ENCODE peak calls at places on chromosomes 16 and 17, in ten cellular contexts. Z, Q, D, I, E, C, F, K, M and J are unnamed samples. For H3K4me1, the result is how much of the 10 kb centered on the place peaks cover.

GRCh38 chr17:42153919-42154491 is 784 bp downstream of the RAB5C start:
- DNase-seq in Z (no peak), Q (peak), D (no peak), I (no peak), E (no peak), C (no peak), F (no peak), K (no peak), M (no peak), J (no peak)

GRCh38 chr16:66416136-66416535 is 11.0 kb upstream of the BEAN1 start:
- DNase-seq in Z (no peak), Q (no peak), D (no peak), I (no peak), E (no peak), C (no peak), F (no peak), K (no peak), M (no peak), J (no peak)

GRCh38 chr17:40191237-40192208 is 14.3 kb downstream of the RAPGEFL1 start:
- DNase-seq in Z (peak), Q (peak), D (peak), I (peak), E (peak), C (peak), F (peak), K (peak), M (peak), J (peak)

GRCh38 chr17:50950002-50950877 is 84.1 kb upstream of the TOB1 start:
- DNase-seq in Z (peak), Q (peak), D (peak), I (peak), E (peak), C (peak), F (peak), K (peak), M (peak), J (peak)

GRCh38 chr16:64051826-64052225 is 1070.0 kb downstream of the CDH11 start:
- DNase-seq in Z (no peak), Q (no peak), D (no peak), I (no peak), E (no peak), C (no peak), F (no peak), K (peak), M (no peak), J (no peak)

GRCh38 chr17:15289285-15290185 is 24.4 kb upstream of the PMP22 start:
- DNase-seq in Z (no peak), Q (no peak), D (no peak), I (no peak), E (no peak), C (no peak), F (no peak), K (no peak), M (no peak), J (no peak)

GRCh38 chr17:61323015-61323379 is 76.6 kb upstream of the TBX2 start:
- DNase-seq in Z (no peak), Q (no peak), D (peak), I (no peak), E (no peak), C (no peak), F (no peak), K (no peak), M (no peak), J (no peak)

GRCh38 chr16:81175325-81175891 is 63.1 kb upstream of the BCO1 start:
- DNase-seq in Z (no peak), Q (no peak), D (no peak), I (no peak), E (no peak), C (no peak), F (no peak), K (no peak), M (no peak), J (no peak)

GRCh38 chr17:66466933-66467367 is 164.5 kb downstream of the PRKCA start:
- DNase-seq in Z (no peak), Q (no peak), D (peak), I (no peak), E (no peak), C (no peak), F (peak), K (peak), M (peak), J (peak)

GRCh38 chr17:76000016-76000754 is 470 bp upstream of the CDK3 start:
- DNase-seq in Z (no peak), Q (peak), D (no peak), I (peak), E (no peak), C (peak), F (no peak), K (peak), M (peak), J (peak)

GRCh38 chr17:41547378-41547841 is 19.3 kb upstream of the KRT19 start:
- DNase-seq in Z (no peak), Q (no peak), D (peak), I (no peak), E (no peak), C (no peak), F (no peak), K (peak), M (no peak), J (no peak)

GRCh38 chr16:15616475-15616874 is 26.5 kb downstream of the MARF1 start:
- DNase-seq in Z (no peak), Q (no peak), D (no peak), I (no peak), E (no peak), C (no peak), F (no peak), K (no peak), M (no peak), J (no peak)

GRCh38 chr16:15618392-15618791 is 24.6 kb downstream of the MARF1 start:
- DNase-seq in Z (no peak), Q (no peak), D (no peak), I (no peak), E (no peak), C (no peak), F (no peak), K (no peak), M (no peak), J (no peak)

GRCh38 chr16:15617901-15618300 is 25.1 kb downstream of the MARF1 start:
- DNase-seq in Z (no peak), Q (no peak), D (no peak), I (no peak), E (no peak), C (no peak), F (no peak), K (no peak), M (no peak), J (no peak)

GRCh38 chr16:15621889-15622288 is 21.1 kb downstream of the MARF1 start:
- DNase-seq in Z (no peak), Q (no peak), D (no peak), I (no peak), E (no peak), C (no peak), F (no peak), K (no peak), M (no peak), J (no peak)

GRCh38 chr16:15621456-15621855 is 21.5 kb downstream of the MARF1 start:
- DNase-seq in Z (no peak), Q (no peak), D (no peak), I (no peak), E (no peak), C (no peak), F (no peak), K (no peak), M (no peak), J (no peak)
- H3K4me1 ChIP-seq in Z (under half), Q (under half), D (under half), I (under half), E (under half), C (under half), F (under half), K (under half), M (under half), J (under half)

DNA sequence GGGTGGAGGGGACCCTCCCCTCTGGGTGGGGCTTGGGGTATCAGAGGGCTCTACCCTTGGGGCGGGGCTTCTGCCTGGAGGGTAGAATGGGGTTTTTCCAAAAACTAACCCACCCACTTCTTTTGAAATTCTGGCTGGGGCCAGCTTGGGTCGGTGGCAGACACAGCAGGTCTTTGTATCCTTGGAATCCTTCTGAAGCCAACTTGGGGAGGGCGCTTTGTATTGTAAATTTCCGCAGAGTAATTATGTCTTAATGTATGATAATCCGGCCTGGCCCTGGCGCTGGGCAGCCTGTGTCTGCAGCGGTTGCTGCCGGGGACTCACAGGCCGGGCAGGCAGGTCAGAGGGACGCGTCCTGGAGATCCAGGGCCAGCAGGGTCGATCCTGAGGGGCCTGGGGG is 33.9 kb upstream of the GSE1 start:
- DNase-seq in Z (no peak), Q (no peak), D (no peak), I (no peak), E (no peak), C (no peak), F (no peak), K (no peak), M (no peak), J (no peak)
- H3K4me1 ChIP-seq in Z (under half), Q (under half), D (under half), I (under half), E (under half), C (under half), F (under half), K (half or more), M (half or more), J (under half)

GRCh38 chr17:65037157-65037556 is 19.4 kb downstream of the GNA13 start:
- DNase-seq in Z (no peak), Q (no peak), D (no peak), I (no peak), E (no peak), C (no peak), F (no peak), K (no peak), M (no peak), J (no peak)
- H3K4me1 ChIP-seq in Z (half or more), Q (half or more), D (under half), I (half or more), E (half or more), C (under half), F (under half), K (under half), M (under half), J (half or more)

GRCh38 chr17:49904904-49905303 is 57.0 kb upstream of the TAC4 start:
- DNase-seq in Z (no peak), Q (no peak), D (no peak), I (no peak), E (no peak), C (no peak), F (no peak), K (no peak), M (no peak), J (no peak)
- H3K4me1 ChIP-seq in Z (under half), Q (under half), D (under half), I (under half), E (under half), C (under half), F (under half), K (under half), M (under half), J (under half)

GRCh38 chr16:88854306-88855111 is 2.2 kb downstream of the GALNS start:
- DNase-seq in Z (no peak), Q (no peak), D (no peak), I (no peak), E (no peak), C (no peak), F (no peak), K (no peak), M (peak), J (no peak)

GRCh38 chr16:88853336-88853941 is 3.3 kb downstream of the GALNS start:
- DNase-seq in Z (no peak), Q (no peak), D (no peak), I (no peak), E (no peak), C (no peak), F (no peak), K (no peak), M (peak), J (no peak)

GRCh38 chr16:88848557-88848956 is 8.2 kb downstream of the GALNS start:
- DNase-seq in Z (no peak), Q (no peak), D (no peak), I (no peak), E (no peak), C (no peak), F (no peak), K (no peak), M (no peak), J (no peak)

GRCh38 chr16:88850531-88851199 is 6.1 kb downstream of the GALNS start:
- DNase-seq in Z (no peak), Q (no peak), D (no peak), I (no peak), E (no peak), C (no peak), F (no peak), K (no peak), M (no peak), J (no peak)

GRCh38 chr16:88851616-88852015 is 5.1 kb downstream of the GALNS start:
- DNase-seq in Z (no peak), Q (no peak), D (no peak), I (no peak), E (no peak), C (no peak), F (no peak), K (no peak), M (no peak), J (no peak)
- H3K4me1 ChIP-seq in Z (under half), Q (under half), D (under half), I (under half), E (under half), C (under half), F (under half), K (under half), M (under half), J (under half)

GRCh38 chr17:19440421-19440820 is 29.4 kb downstream of the RNF112 start:
- DNase-seq in Z (no peak), Q (no peak), D (no peak), I (no peak), E (no peak), C (no peak), F (no peak), K (no peak), M (no peak), J (no peak)
- H3K4me1 ChIP-seq in Z (under half), Q (under half), D (under half), I (under half), E (under half), C (under half), F (under half), K (under half), M (under half), J (under half)

GRCh38 chr17:57877803-57878202 is 28.0 kb upstream of the MRPS23 start:
- DNase-seq in Z (no peak), Q (no peak), D (no peak), I (no peak), E (no peak), C (no peak), F (no peak), K (no peak), M (no peak), J (no peak)

GRCh38 chr17:57881783-57882291 is 32.0 kb upstream of the MRPS23 start:
- DNase-seq in Z (no peak), Q (no peak), D (no peak), I (no peak), E (peak), C (no peak), F (no peak), K (no peak), M (no peak), J (peak)

GRCh38 chr17:57881143-57881542 is 31.3 kb upstream of the MRPS23 start:
- DNase-seq in Z (no peak), Q (no peak), D (no peak), I (no peak), E (peak), C (no peak), F (no peak), K (no peak), M (no peak), J (no peak)

GRCh38 chr17:57880086-57880456 is 30.2 kb upstream of the MRPS23 start:
- DNase-seq in Z (no peak), Q (no peak), D (no peak), I (no peak), E (no peak), C (no peak), F (no peak), K (no peak), M (no peak), J (no peak)

GRCh38 chr17:57879437-57880085 is 29.7 kb upstream of the MRPS23 start:
- DNase-seq in Z (no peak), Q (no peak), D (no peak), I (no peak), E (no peak), C (peak), F (no peak), K (no peak), M (no peak), J (peak)
- H3K4me1 ChIP-seq in Z (half or more), Q (under half), D (under half), I (under half), E (half or more), C (under half), F (under half), K (under half), M (under half), J (half or more)

GRCh38 chr17:80858301-80859003 is 133.2 kb upstream of the CHMP6 start:
- DNase-seq in Z (no peak), Q (no peak), D (no peak), I (no peak), E (no peak), C (no peak), F (peak), K (no peak), M (no peak), J (peak)
- H3K4me1 ChIP-seq in Z (under half), Q (under half), D (under half), I (under half), E (under half), C (under half), F (half or more), K (under half), M (under half), J (under half)